ENCODE peak calls at places on chromosomes 12 and 14, in six cellular contexts. C, Y, I, Q, E and L are unnamed samples.

GRCh38 chr12:85445060-85445938 is 165.3 kb downstream of the ALX1 start:
- DNase-seq in C (no peak), Y (no peak), I (no peak), Q (no peak), E (no peak), L (no peak)

GRCh38 chr12:113437729-113438100 is 15.5 kb downstream of the SDSL start:
- DNase-seq in C (no peak), Y (no peak), I (no peak), Q (no peak), E (no peak), L (no peak)

GRCh38 chr14:88166616-88167015 is 156.5 kb downstream of the KCNK10 start:
- DNase-seq in C (no peak), Y (no peak), I (no peak), Q (no peak), E (no peak), L (no peak)

GRCh38 chr12:728781-729180 is 23.6 kb upstream of the WNK1 start:
- DNase-seq in C (peak), Y (no peak), I (no peak), Q (no peak), E (peak), L (no peak)

GRCh38 chr12:17818931-17819330 is 271.1 kb downstream of the RERGL start:
- DNase-seq in C (no peak), Y (no peak), I (no peak), Q (no peak), E (no peak), L (no peak)

GRCh38 chr14:91835920-91836843 is 31.2 kb downstream of the TC2N start:
- DNase-seq in C (peak), Y (peak), I (peak), Q (peak), E (peak), L (peak)

GRCh38 chr12:114412825-114413749 is 7.1 kb upstream of the TBX5 start:
- DNase-seq in C (no peak), Y (no peak), I (no peak), Q (no peak), E (no peak), L (no peak)

GRCh38 chr12:112524676-112525425 is 106.1 kb downstream of the PTPN11 start:
- DNase-seq in C (no peak), Y (no peak), I (no peak), Q (no peak), E (peak), L (peak)

GRCh38 chr14:61266436-61267220 is 14.5 kb downstream of the TMEM30B start:
- DNase-seq in C (no peak), Y (no peak), I (no peak), Q (no peak), E (no peak), L (no peak)

GRCh38 chr14:20836668-20837338 is 34.2 kb upstream of the RNASE1 start:
- DNase-seq in C (no peak), Y (no peak), I (no peak), Q (no peak), E (peak), L (no peak)

GRCh38 chr12:52074006-52074405 is 4.2 kb downstream of the ATG101 start:
- DNase-seq in C (no peak), Y (no peak), I (no peak), Q (no peak), E (peak), L (peak)

GRCh38 chr12:99960312-99960711 is 24.4 kb downstream of the ANKS1B start:
- DNase-seq in C (no peak), Y (no peak), I (no peak), Q (no peak), E (peak), L (peak)

GRCh38 chr12:55830601-55831406 is 1.4 kb upstream of the DNAJC14 start:
- DNase-seq in C (peak), Y (peak), I (peak), Q (peak), E (peak), L (peak)

GRCh38 chr12:22700126-22700525 is 75.2 kb downstream of the ETNK1 start:
- DNase-seq in C (no peak), Y (no peak), I (no peak), Q (no peak), E (peak), L (no peak)

GRCh38 chr12:54294152-54294913 is 6.5 kb downstream of the NFE2 start:
- DNase-seq in C (peak), Y (peak), I (peak), Q (no peak), E (peak), L (no peak)

GRCh38 chr14:24459331-24459730 is 16.8 kb upstream of the SDR39U1 start:
- DNase-seq in C (no peak), Y (no peak), I (no peak), Q (no peak), E (no peak), L (no peak)

GRCh38 chr12:96878704-96879103 is 28.4 kb upstream of the NEDD1 start:
- DNase-seq in C (no peak), Y (no peak), I (no peak), Q (no peak), E (peak), L (no peak)

GRCh38 chr12:56880416-56881035 is 53.7 kb downstream of the SDR9C7 start:
- DNase-seq in C (no peak), Y (no peak), I (no peak), Q (no peak), E (no peak), L (peak)

GRCh38 chr12:52499836-52500560 is 6.9 kb upstream of the KRT6A start:
- DNase-seq in C (no peak), Y (no peak), I (no peak), Q (no peak), E (peak), L (no peak)

GRCh38 chr12:54549774-54550451 is 512 bp downstream of the PDE1B start:
- DNase-seq in C (no peak), Y (no peak), I (no peak), Q (no peak), E (no peak), L (no peak)

GRCh38 chr12:113161415-113162016 is 12.0 kb downstream of the CFAP73 start:
- DNase-seq in C (no peak), Y (no peak), I (no peak), Q (no peak), E (no peak), L (no peak)